ENCODE peak calls at places on chromosome 4, in five cellular contexts. One of them, this sample, is unnamed.

GRCh38 chr4:151484396-151485102 is 75.6 kb downstream of the FHIP1A start:
- DNase-seq in neural progenitor cell: peak
- DNase-seq in CD8-positive, alpha-beta T cell: no peak
- DNase-seq in substantia nigra: no peak
- DNase-seq in heart right ventricle: no peak
- DNase-seq in this sample: no peak

GRCh38 chr4:20337261-20337664 is 85.6 kb downstream of the SLIT2 start:
- DNase-seq in heart right ventricle: no peak
- DNase-seq in substantia nigra: no peak
- DNase-seq in neural progenitor cell: no peak
- DNase-seq in CD8-positive, alpha-beta T cell: no peak
- DNase-seq in this sample: no peak

GRCh38 chr4:170700064-170700463 is 610.3 kb upstream of the AADAT start:
- DNase-seq in CD8-positive, alpha-beta T cell: no peak
- DNase-seq in substantia nigra: no peak
- DNase-seq in neural progenitor cell: no peak
- DNase-seq in heart right ventricle: no peak
- DNase-seq in this sample: no peak

GRCh38 chr4:149120331-149121014 is 678.3 kb upstream of the NR3C2 start:
- DNase-seq in CD8-positive, alpha-beta T cell: no peak
- DNase-seq in substantia nigra: no peak
- DNase-seq in neural progenitor cell: no peak
- DNase-seq in heart right ventricle: no peak
- DNase-seq in this sample: no peak

GRCh38 chr4:86508436-86508835 is 85.7 kb upstream of the PTPN13 start:
- DNase-seq in CD8-positive, alpha-beta T cell: no peak
- DNase-seq in substantia nigra: no peak
- DNase-seq in neural progenitor cell: no peak
- DNase-seq in heart right ventricle: no peak
- DNase-seq in this sample: no peak

GRCh38 chr4:171007618-171008390 is 805.4 kb upstream of the GALNTL6 start:
- DNase-seq in neural progenitor cell: no peak
- DNase-seq in CD8-positive, alpha-beta T cell: no peak
- DNase-seq in substantia nigra: no peak
- DNase-seq in heart right ventricle: no peak
- DNase-seq in this sample: no peak

GRCh38 chr4:39591290-39591689 is 47.4 kb downstream of the SMIM14 start:
- DNase-seq in neural progenitor cell: no peak
- DNase-seq in CD8-positive, alpha-beta T cell: no peak
- DNase-seq in substantia nigra: no peak
- DNase-seq in heart right ventricle: no peak
- DNase-seq in this sample: no peak

GRCh38 chr4:175614880-175615279 is 197.2 kb downstream of the GPM6A start:
- DNase-seq in neural progenitor cell: no peak
- DNase-seq in heart right ventricle: no peak
- DNase-seq in CD8-positive, alpha-beta T cell: no peak
- DNase-seq in substantia nigra: no peak
- DNase-seq in this sample: no peak

GRCh38 chr4:113781439-113782040 is 20.0 kb upstream of the CAMK2D start:
- DNase-seq in heart right ventricle: no peak
- DNase-seq in neural progenitor cell: peak
- DNase-seq in CD8-positive, alpha-beta T cell: no peak
- DNase-seq in substantia nigra: no peak
- DNase-seq in this sample: no peak

GRCh38 chr4:57100979-57101629 is 9.1 kb downstream of the IGFBP7 start:
- DNase-seq in CD8-positive, alpha-beta T cell: no peak
- DNase-seq in neural progenitor cell: no peak
- DNase-seq in heart right ventricle: no peak
- DNase-seq in substantia nigra: no peak
- DNase-seq in this sample: no peak

GRCh38 chr4:72843466-72843865 is 226.1 kb downstream of the COX18 start:
- DNase-seq in neural progenitor cell: no peak
- DNase-seq in substantia nigra: no peak
- DNase-seq in heart right ventricle: no peak
- DNase-seq in CD8-positive, alpha-beta T cell: no peak
- DNase-seq in this sample: no peak

GRCh38 chr4:152579107-152579764 is 43.3 kb upstream of the FBXW7 start:
- DNase-seq in CD8-positive, alpha-beta T cell: no peak
- DNase-seq in heart right ventricle: no peak
- DNase-seq in neural progenitor cell: no peak
- DNase-seq in substantia nigra: no peak
- DNase-seq in this sample: no peak

GRCh38 chr4:24765331-24765990 is 29.9 kb upstream of the SOD3 start:
- DNase-seq in substantia nigra: no peak
- DNase-seq in neural progenitor cell: no peak
- DNase-seq in heart right ventricle: no peak
- DNase-seq in CD8-positive, alpha-beta T cell: no peak
- DNase-seq in this sample: no peak

GRCh38 chr4:25032126-25032525 is 1.4 kb upstream of the LGI2 start:
- DNase-seq in neural progenitor cell: no peak
- DNase-seq in substantia nigra: no peak
- DNase-seq in CD8-positive, alpha-beta T cell: no peak
- DNase-seq in heart right ventricle: no peak
- DNase-seq in this sample: no peak

GRCh38 chr4:117481742-117482141 is 396.4 kb upstream of the TRAM1L1 start:
- DNase-seq in neural progenitor cell: no peak
- DNase-seq in substantia nigra: no peak
- DNase-seq in heart right ventricle: no peak
- DNase-seq in CD8-positive, alpha-beta T cell: no peak
- DNase-seq in this sample: no peak

GRCh38 chr4:110962616-110963015 is 339.7 kb upstream of the PITX2 start:
- DNase-seq in substantia nigra: no peak
- DNase-seq in heart right ventricle: no peak
- DNase-seq in neural progenitor cell: no peak
- DNase-seq in CD8-positive, alpha-beta T cell: no peak
- DNase-seq in this sample: no peak

GRCh38 chr4:43423276-43423675 is 530.8 kb downstream of the GRXCR1 start:
- DNase-seq in CD8-positive, alpha-beta T cell: no peak
- DNase-seq in heart right ventricle: no peak
- DNase-seq in substantia nigra: no peak
- DNase-seq in neural progenitor cell: no peak
- DNase-seq in this sample: no peak

GRCh38 chr4:37967749-37968148 is 7.6 kb downstream of the PTTG2 start:
- DNase-seq in substantia nigra: no peak
- DNase-seq in CD8-positive, alpha-beta T cell: no peak
- DNase-seq in heart right ventricle: no peak
- DNase-seq in neural progenitor cell: no peak
- DNase-seq in this sample: no peak

GRCh38 chr4:85701881-85702321 is 227.0 kb downstream of the ARHGAP24 start:
- DNase-seq in neural progenitor cell: no peak
- DNase-seq in CD8-positive, alpha-beta T cell: no peak
- DNase-seq in heart right ventricle: no peak
- DNase-seq in substantia nigra: no peak
- DNase-seq in this sample: no peak

DNA sequence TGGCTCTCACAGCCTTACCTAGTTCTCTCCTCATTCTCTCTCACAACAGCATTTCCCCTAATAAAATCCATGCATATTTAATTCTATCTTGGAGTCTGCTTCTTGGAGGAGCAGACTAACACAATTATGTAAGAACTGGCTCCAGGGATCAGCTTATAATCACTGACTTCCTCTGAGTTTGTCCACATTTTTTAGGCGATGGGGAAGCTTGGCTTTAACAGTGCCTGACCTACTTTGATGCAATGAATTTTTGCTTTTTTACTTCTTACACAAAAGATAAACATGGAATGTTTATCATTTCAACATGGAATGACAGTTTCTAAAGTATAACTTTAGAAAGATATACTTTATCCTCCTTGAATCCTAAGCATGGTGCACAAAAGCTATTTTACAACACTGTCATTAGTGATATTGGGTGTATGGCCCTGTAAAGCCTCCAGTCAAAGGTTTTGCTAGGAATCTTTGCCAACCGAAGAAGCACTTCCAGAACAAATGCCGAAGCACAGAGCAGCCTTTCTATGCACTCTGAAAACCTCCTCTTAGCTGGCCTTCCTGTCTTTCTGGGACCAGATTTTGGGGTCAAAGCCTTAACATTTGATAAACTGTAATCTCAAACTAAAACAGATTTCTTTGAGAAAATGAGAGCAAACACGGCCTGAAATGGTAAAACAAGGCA is 750 bp downstream of the BDH2 start:
- DNase-seq in substantia nigra: no peak
- DNase-seq in heart right ventricle: no peak
- DNase-seq in CD8-positive, alpha-beta T cell: no peak
- DNase-seq in neural progenitor cell: no peak
- DNase-seq in this sample: no peak
- H3K27ac ChIP-seq in substantia nigra: peak
- H3K27ac ChIP-seq in heart right ventricle: peak
- H3K27ac ChIP-seq in CD8-positive, alpha-beta T cell: peak
- H3K27ac ChIP-seq in neural progenitor cell: no peak
- H3K27ac ChIP-seq in this sample: peak

GRCh38 chr4:118738090-118738489 is 52.9 kb downstream of the METTL14 start:
- DNase-seq in neural progenitor cell: no peak
- DNase-seq in substantia nigra: no peak
- DNase-seq in heart right ventricle: no peak
- DNase-seq in CD8-positive, alpha-beta T cell: no peak
- DNase-seq in this sample: no peak
- H3K27ac ChIP-seq in neural progenitor cell: no peak
- H3K27ac ChIP-seq in substantia nigra: no peak
- H3K27ac ChIP-seq in heart right ventricle: no peak
- H3K27ac ChIP-seq in CD8-positive, alpha-beta T cell: no peak
- H3K27ac ChIP-seq in this sample: no peak

GRCh38 chr4:2866891-2867290 is 23.2 kb downstream of the ADD1 start:
- DNase-seq in heart right ventricle: no peak
- DNase-seq in neural progenitor cell: peak
- DNase-seq in CD8-positive, alpha-beta T cell: no peak
- DNase-seq in substantia nigra: no peak
- DNase-seq in this sample: no peak
- H3K27ac ChIP-seq in heart right ventricle: no peak
- H3K27ac ChIP-seq in neural progenitor cell: peak
- H3K27ac ChIP-seq in CD8-positive, alpha-beta T cell: no peak
- H3K27ac ChIP-seq in substantia nigra: peak
- H3K27ac ChIP-seq in this sample: no peak

DNA sequence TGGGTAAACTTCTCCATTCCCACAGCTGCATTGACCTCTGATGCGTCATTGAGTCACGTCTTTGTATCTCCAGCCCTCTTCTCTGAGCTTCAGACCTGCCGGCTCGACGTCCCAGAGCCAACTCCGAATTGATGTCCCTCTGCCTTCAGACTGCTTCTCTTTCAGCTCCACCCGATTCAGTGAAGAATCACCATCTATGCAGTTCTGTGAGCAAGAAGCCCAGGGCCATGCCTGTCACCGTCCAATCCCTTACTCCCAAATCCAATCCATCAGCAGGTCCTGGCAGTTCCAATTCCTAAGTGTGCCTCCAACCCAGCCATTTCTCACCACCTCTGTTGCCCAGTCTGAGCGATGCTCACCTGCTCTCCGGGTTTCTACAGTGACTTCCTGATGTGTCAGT is 70.7 kb downstream of the ENPP6 start:
- DNase-seq in CD8-positive, alpha-beta T cell: no peak
- DNase-seq in neural progenitor cell: no peak
- DNase-seq in substantia nigra: no peak
- DNase-seq in heart right ventricle: no peak
- DNase-seq in this sample: no peak
- H3K27ac ChIP-seq in CD8-positive, alpha-beta T cell: no peak
- H3K27ac ChIP-seq in neural progenitor cell: no peak
- H3K27ac ChIP-seq in substantia nigra: no peak
- H3K27ac ChIP-seq in heart right ventricle: no peak
- H3K27ac ChIP-seq in this sample: no peak

DNA sequence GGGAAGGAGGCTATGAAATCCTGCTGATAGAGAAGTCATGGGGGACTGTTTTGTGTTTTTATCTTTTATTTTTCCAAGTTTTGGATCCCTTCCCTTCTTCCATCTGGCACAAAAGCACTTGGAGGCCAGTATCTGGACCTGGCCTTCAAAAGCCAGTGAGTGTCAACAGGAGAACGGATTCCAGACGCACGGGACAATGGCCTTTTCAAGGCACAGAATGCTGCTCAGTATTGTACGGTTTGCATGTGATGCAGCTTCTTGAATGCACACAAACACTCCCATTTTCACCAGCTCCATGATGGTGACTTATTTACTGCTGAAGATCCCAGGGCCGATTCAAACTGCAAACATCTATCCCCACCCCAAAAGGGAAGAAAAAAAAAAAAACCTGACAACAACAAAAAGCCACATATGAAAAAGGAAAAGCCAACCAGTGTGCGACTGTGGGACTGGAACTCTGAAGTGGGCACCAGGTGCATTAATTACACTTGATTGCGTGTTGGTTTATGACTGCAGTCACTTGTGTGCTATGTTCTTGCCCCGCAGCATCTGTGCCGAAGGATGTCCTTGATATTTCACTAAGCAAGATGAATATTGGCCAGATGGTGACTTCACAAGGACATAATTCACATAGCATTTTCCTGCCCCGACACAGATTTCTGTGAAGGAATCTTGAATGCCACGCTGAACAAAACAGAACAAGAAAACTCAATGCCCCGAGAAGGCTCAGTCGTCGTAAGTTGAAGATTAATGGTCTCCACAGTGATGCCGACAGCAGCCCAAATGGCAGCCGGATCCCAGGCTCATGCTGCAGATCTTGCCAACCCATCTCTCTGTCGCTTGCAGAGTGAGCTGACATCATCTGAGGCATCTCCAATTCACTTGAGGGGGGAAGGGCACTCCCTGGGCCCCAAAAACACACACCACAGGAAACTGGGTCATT is 145.7 kb downstream of the CPEB2 start:
- DNase-seq in substantia nigra: peak
- DNase-seq in neural progenitor cell: no peak
- DNase-seq in CD8-positive, alpha-beta T cell: no peak
- DNase-seq in heart right ventricle: peak
- DNase-seq in this sample: no peak
- H3K27ac ChIP-seq in substantia nigra: peak
- H3K27ac ChIP-seq in neural progenitor cell: no peak
- H3K27ac ChIP-seq in CD8-positive, alpha-beta T cell: no peak
- H3K27ac ChIP-seq in heart right ventricle: no peak
- H3K27ac ChIP-seq in this sample: no peak

GRCh38 chr4:22987861-22988260 is 295.1 kb downstream of the GBA3 start:
- DNase-seq in neural progenitor cell: no peak
- DNase-seq in CD8-positive, alpha-beta T cell: no peak
- DNase-seq in heart right ventricle: no peak
- DNase-seq in substantia nigra: no peak
- DNase-seq in this sample: no peak

GRCh38 chr4:22986262-22986661 is 293.5 kb downstream of the GBA3 start:
- DNase-seq in CD8-positive, alpha-beta T cell: no peak
- DNase-seq in neural progenitor cell: no peak
- DNase-seq in substantia nigra: no peak
- DNase-seq in heart right ventricle: no peak
- DNase-seq in this sample: no peak

GRCh38 chr4:22991576-22991975 is 298.8 kb downstream of the GBA3 start:
- DNase-seq in substantia nigra: no peak
- DNase-seq in neural progenitor cell: no peak
- DNase-seq in CD8-positive, alpha-beta T cell: no peak
- DNase-seq in heart right ventricle: no peak
- DNase-seq in this sample: no peak

GRCh38 chr4:22986881-22987280 is 294.1 kb downstream of the GBA3 start:
- DNase-seq in substantia nigra: no peak
- DNase-seq in CD8-positive, alpha-beta T cell: no peak
- DNase-seq in neural progenitor cell: no peak
- DNase-seq in heart right ventricle: no peak
- DNase-seq in this sample: no peak

GRCh38 chr4:22988526-22988925 is 295.8 kb downstream of the GBA3 start:
- DNase-seq in CD8-positive, alpha-beta T cell: no peak
- DNase-seq in neural progenitor cell: no peak
- DNase-seq in substantia nigra: no peak
- DNase-seq in heart right ventricle: no peak
- DNase-seq in this sample: no peak
- H3K27ac ChIP-seq in CD8-positive, alpha-beta T cell: no peak
- H3K27ac ChIP-seq in neural progenitor cell: no peak
- H3K27ac ChIP-seq in substantia nigra: no peak
- H3K27ac ChIP-seq in heart right ventricle: no peak
- H3K27ac ChIP-seq in this sample: no peak

This sample was measured in breast epithelium.